ENCODE peak calls at places on chromosomes 5 and 9, in five cellular contexts. I is stimulated activated CD8-positive, alpha-beta memory T cell treated with anti-CD3 and anti-CD28 coated beads, Interleukin-15, amount 100 ng/mL, for 1 hour; O is effector memory CD8-positive, alpha-beta T cell; V is RCC 7860; G is NCI-H2029 treated with DMSO at 0.1 percent for 48 hours. T is an unnamed sample.

GRCh38 chr9:116471943-116472506 is 215.1 kb upstream of the TRIM32 start:
- DNase-seq in I (no peak), O (no peak), V (no peak), G (no peak), T (no peak)

GRCh38 chr5:131760793-131761192 is 36.0 kb downstream of the FNIP1 start:
- DNase-seq in I (no peak), O (no peak), V (no peak), G (no peak), T (no peak)

GRCh38 chr5:10192309-10192708 is 57.4 kb downstream of the ATPSCKMT start:
- DNase-seq in I (no peak), O (no peak), V (peak), G (no peak), T (no peak)

GRCh38 chr9:108142504-108143201 is 653.1 kb upstream of the KLF4 start:
- DNase-seq in I (no peak), O (no peak), V (no peak), G (no peak), T (peak)

GRCh38 chr5:150081541-150082283 is 4.6 kb downstream of the CSF1R start:
- DNase-seq in I (no peak), O (no peak), V (no peak), G (no peak), T (peak)

GRCh38 chr9:137514691-137515337 is 35.4 kb downstream of the PNPLA7 start:
- DNase-seq in I (no peak), O (no peak), V (no peak), G (no peak), T (no peak)

GRCh38 chr9:130891699-130892502 is 4.7 kb downstream of the QRFP start:
- DNase-seq in I (no peak), O (no peak), V (no peak), G (no peak), T (no peak)

GRCh38 chr9:124271660-124272059 is 13.9 kb downstream of the NEK6 start:
- DNase-seq in I (no peak), O (no peak), V (no peak), G (peak), T (no peak)

GRCh38 chr9:21392270-21392669 is 7.1 kb upstream of the IFNA2 start:
- DNase-seq in I (no peak), O (no peak), V (peak), G (no peak), T (no peak)

GRCh38 chr5:5456858-5457257 is 34.4 kb downstream of the ICE1 start:
- DNase-seq in I (no peak), O (no peak), V (no peak), G (no peak), T (no peak)

GRCh38 chr5:115389074-115389798 is 92.8 kb upstream of the CCDC112 start:
- DNase-seq in I (no peak), O (no peak), V (no peak), G (no peak), T (no peak)

GRCh38 chr9:136133191-136133958 is 14.7 kb upstream of the TMEM250 start:
- DNase-seq in I (no peak), O (no peak), V (no peak), G (no peak), T (peak)

GRCh38 chr5:59001154-59001553 is 418.3 kb downstream of the RAB3C start:
- DNase-seq in I (no peak), O (no peak), V (no peak), G (no peak), T (no peak)

GRCh38 chr5:151739939-151740335 is 18.5 kb downstream of the ATOX1 start:
- DNase-seq in I (no peak), O (no peak), V (peak), G (no peak), T (no peak)

GRCh38 chr5:139371482-139372435 is 11.3 kb downstream of the SLC23A1 start:
- DNase-seq in I (no peak), O (no peak), V (no peak), G (no peak), T (no peak)

GRCh38 chr5:14472986-14473567 is 108.5 kb upstream of the OTULINL start:
- DNase-seq in I (no peak), O (no peak), V (no peak), G (no peak), T (no peak)

GRCh38 chr9:71446081-71446480 is 322.2 kb downstream of the CEMIP2 start:
- DNase-seq in I (no peak), O (no peak), V (no peak), G (no peak), T (no peak)

GRCh38 chr5:142945321-142945720 is 175.1 kb downstream of the ARHGAP26 start:
- DNase-seq in I (no peak), O (no peak), V (no peak), G (no peak), T (no peak)

GRCh38 chr9:77819672-77820071 is 171.6 kb upstream of the GNA14 start:
- DNase-seq in I (no peak), O (no peak), V (no peak), G (no peak), T (no peak)

GRCh38 chr5:102596951-102597350 is 98.2 kb upstream of the SLCO6A1 start:
- DNase-seq in I (no peak), O (no peak), V (no peak), G (no peak), T (no peak)

GRCh38 chr5:135504376-135504775 is 31.4 kb downstream of the NEUROG1 start:
- DNase-seq in I (no peak), O (no peak), V (no peak), G (no peak), T (no peak)

T was measured in ecto neural progenitor cell.